ENCODE peak calls at places on chromosome 10, in eight cellular contexts. E is NCI-H2171 treated with DMSO at 0.1 percent for 48 hours; W is fibroblast of lung; Y is lung; M is astrocyte; F is pancreas; V is gastrocnemius medialis; T is CD4-positive, alpha-beta memory T cell. N is an unnamed sample.

GRCh38 chr10:29389935-29390334 is 101.1 kb downstream of the LYZL1 start:
- DNase-seq in E (no peak), W (no peak), Y (no peak), M (no peak), F (no peak), V (no peak), T (no peak), N (no peak)

GRCh38 chr10:127848226-127848625 is 44.5 kb downstream of the CLRN3 start:
- DNase-seq in E (no peak), W (no peak), Y (no peak), M (no peak), F (no peak), V (no peak), T (no peak), N (no peak)

GRCh38 chr10:68106656-68107055 is 2.6 kb upstream of the MYPN start:
- DNase-seq in E (no peak), W (peak), Y (no peak), M (peak), F (no peak), V (peak), T (no peak), N (no peak)

GRCh38 chr10:112215342-112215774 is 31.8 kb upstream of the GPAM start:
- DNase-seq in E (no peak), W (no peak), Y (peak), M (no peak), F (no peak), V (no peak), T (no peak), N (no peak)

GRCh38 chr10:5469353-5470061 is 29.9 kb downstream of the CALML5 start:
- DNase-seq in E (no peak), W (no peak), Y (no peak), M (no peak), F (no peak), V (no peak), T (no peak), N (no peak)

GRCh38 chr10:77692782-77693181 is 55.2 kb upstream of the KCNMA1 start:
- DNase-seq in E (no peak), W (peak), Y (no peak), M (peak), F (peak), V (no peak), T (no peak), N (no peak)

GRCh38 chr10:20976891-20977684 is 80.0 kb upstream of the NEBL start:
- DNase-seq in E (no peak), W (no peak), Y (no peak), M (no peak), F (no peak), V (no peak), T (no peak), N (no peak)

GRCh38 chr10:99427566-99428150 is 2.8 kb downstream of the GOT1 start:
- DNase-seq in E (no peak), W (no peak), Y (no peak), M (no peak), F (no peak), V (no peak), T (no peak), N (no peak)

GRCh38 chr10:68796609-68797008 is 30.7 kb upstream of the STOX1 start:
- DNase-seq in E (no peak), W (peak), Y (no peak), M (peak), F (no peak), V (no peak), T (no peak), N (no peak)

GRCh38 chr10:16470747-16471146 is 33.9 kb downstream of the PTER start:
- DNase-seq in E (no peak), W (no peak), Y (no peak), M (no peak), F (no peak), V (no peak), T (no peak), N (no peak)

GRCh38 chr10:70106958-70107791 is 25.4 kb downstream of the AIFM2 start:
- DNase-seq in E (no peak), W (peak), Y (no peak), M (no peak), F (peak), V (no peak), T (no peak), N (no peak)

GRCh38 chr10:18710201-18710653 is 51.0 kb downstream of the ARL5B start:
- DNase-seq in E (no peak), W (no peak), Y (no peak), M (no peak), F (peak), V (no peak), T (no peak), N (no peak)

GRCh38 chr10:22669163-22669711 is 45.1 kb downstream of the PIP4K2A start:
- DNase-seq in E (no peak), W (no peak), Y (no peak), M (no peak), F (no peak), V (no peak), T (no peak), N (no peak)